ENCODE peak calls at places on chromosome 2, in seven cellular contexts. One of them, this sample, is unnamed. For H3K27me3, the result is how much of the 10 kb centered on the place peaks cover.

GRCh38 chr2:100924122-100924519 is 78.0 kb upstream of the RPL31 start:
- DNase-seq in small intestine: no peak
- DNase-seq in heart left ventricle: no peak
- DNase-seq in Panc1: no peak
- DNase-seq in ovary: no peak
- DNase-seq in colonic mucosa: no peak
- DNase-seq in GM23248: peak
- DNase-seq in this sample: no peak

GRCh38 chr2:85353876-85354285 is 447 bp downstream of the RETSAT start:
- DNase-seq in small intestine: peak
- DNase-seq in heart left ventricle: no peak
- DNase-seq in Panc1: no peak
- DNase-seq in ovary: peak
- DNase-seq in colonic mucosa: peak
- DNase-seq in GM23248: peak
- DNase-seq in this sample: peak

GRCh38 chr2:7154666-7155065 is 237.5 kb downstream of the RNF144A start:
- DNase-seq in small intestine: no peak
- DNase-seq in heart left ventricle: no peak
- DNase-seq in Panc1: no peak
- DNase-seq in ovary: no peak
- DNase-seq in colonic mucosa: no peak
- DNase-seq in GM23248: no peak
- DNase-seq in this sample: no peak

GRCh38 chr2:42849311-42849710 is 56.9 kb upstream of the HAAO start:
- DNase-seq in small intestine: no peak
- DNase-seq in heart left ventricle: no peak
- DNase-seq in Panc1: no peak
- DNase-seq in ovary: no peak
- DNase-seq in colonic mucosa: no peak
- DNase-seq in GM23248: no peak
- DNase-seq in this sample: no peak

GRCh38 chr2:205731521-205731965 is 49.2 kb downstream of the NRP2 start:
- DNase-seq in small intestine: no peak
- DNase-seq in heart left ventricle: no peak
- DNase-seq in Panc1: no peak
- DNase-seq in ovary: no peak
- DNase-seq in colonic mucosa: no peak
- DNase-seq in GM23248: peak
- DNase-seq in this sample: peak

GRCh38 chr2:41900299-41900698 is 147.5 kb upstream of the PKDCC start:
- DNase-seq in small intestine: no peak
- DNase-seq in heart left ventricle: no peak
- DNase-seq in Panc1: no peak
- DNase-seq in ovary: no peak
- DNase-seq in colonic mucosa: no peak
- DNase-seq in GM23248: peak
- DNase-seq in this sample: peak

GRCh38 chr2:55102056-55102812 is 52.0 kb upstream of the RTN4 start:
- DNase-seq in small intestine: no peak
- DNase-seq in heart left ventricle: no peak
- DNase-seq in Panc1: no peak
- DNase-seq in ovary: no peak
- DNase-seq in colonic mucosa: no peak
- DNase-seq in GM23248: peak
- DNase-seq in this sample: peak

GRCh38 chr2:33013684-33014110 is 66.9 kb downstream of the LTBP1 start:
- DNase-seq in small intestine: no peak
- DNase-seq in heart left ventricle: no peak
- DNase-seq in Panc1: no peak
- DNase-seq in ovary: no peak
- DNase-seq in colonic mucosa: no peak
- DNase-seq in GM23248: peak
- DNase-seq in this sample: peak

GRCh38 chr2:124875627-124876244 is 850.6 kb downstream of the CNTNAP5 start:
- DNase-seq in small intestine: no peak
- DNase-seq in heart left ventricle: no peak
- DNase-seq in Panc1: no peak
- DNase-seq in ovary: no peak
- DNase-seq in colonic mucosa: no peak
- DNase-seq in GM23248: no peak
- DNase-seq in this sample: no peak

GRCh38 chr2:20608666-20609348 is 42.1 kb downstream of the HS1BP3 start:
- DNase-seq in small intestine: no peak
- DNase-seq in heart left ventricle: no peak
- DNase-seq in Panc1: no peak
- DNase-seq in ovary: no peak
- DNase-seq in colonic mucosa: no peak
- DNase-seq in GM23248: no peak
- DNase-seq in this sample: no peak

GRCh38 chr2:78145997-78146722 is 624.0 kb upstream of the LRRTM4 start:
- DNase-seq in small intestine: no peak
- DNase-seq in heart left ventricle: no peak
- DNase-seq in Panc1: no peak
- DNase-seq in ovary: no peak
- DNase-seq in colonic mucosa: no peak
- DNase-seq in GM23248: no peak
- DNase-seq in this sample: no peak

GRCh38 chr2:224934542-224935188 is 107.6 kb downstream of the DOCK10 start:
- DNase-seq in small intestine: no peak
- DNase-seq in heart left ventricle: no peak
- DNase-seq in Panc1: no peak
- DNase-seq in ovary: no peak
- DNase-seq in colonic mucosa: no peak
- DNase-seq in GM23248: peak
- DNase-seq in this sample: peak

GRCh38 chr2:192298664-192299063 is 103.9 kb upstream of the TMEFF2 start:
- DNase-seq in small intestine: no peak
- DNase-seq in heart left ventricle: no peak
- DNase-seq in Panc1: no peak
- DNase-seq in ovary: no peak
- DNase-seq in colonic mucosa: no peak
- DNase-seq in GM23248: no peak
- DNase-seq in this sample: no peak

GRCh38 chr2:218849721-218850120 is 9.9 kb upstream of the WNT6 start:
- DNase-seq in small intestine: no peak
- DNase-seq in heart left ventricle: no peak
- DNase-seq in Panc1: no peak
- DNase-seq in ovary: no peak
- DNase-seq in colonic mucosa: no peak
- DNase-seq in GM23248: no peak
- DNase-seq in this sample: no peak
- H3K27me3 ChIP-seq in small intestine: under half
- H3K27me3 ChIP-seq in heart left ventricle: under half
- H3K27me3 ChIP-seq in Panc1: under half
- H3K27me3 ChIP-seq in ovary: under half
- H3K27me3 ChIP-seq in colonic mucosa: under half
- H3K27me3 ChIP-seq in GM23248: under half
- H3K27me3 ChIP-seq in this sample: under half

DNA sequence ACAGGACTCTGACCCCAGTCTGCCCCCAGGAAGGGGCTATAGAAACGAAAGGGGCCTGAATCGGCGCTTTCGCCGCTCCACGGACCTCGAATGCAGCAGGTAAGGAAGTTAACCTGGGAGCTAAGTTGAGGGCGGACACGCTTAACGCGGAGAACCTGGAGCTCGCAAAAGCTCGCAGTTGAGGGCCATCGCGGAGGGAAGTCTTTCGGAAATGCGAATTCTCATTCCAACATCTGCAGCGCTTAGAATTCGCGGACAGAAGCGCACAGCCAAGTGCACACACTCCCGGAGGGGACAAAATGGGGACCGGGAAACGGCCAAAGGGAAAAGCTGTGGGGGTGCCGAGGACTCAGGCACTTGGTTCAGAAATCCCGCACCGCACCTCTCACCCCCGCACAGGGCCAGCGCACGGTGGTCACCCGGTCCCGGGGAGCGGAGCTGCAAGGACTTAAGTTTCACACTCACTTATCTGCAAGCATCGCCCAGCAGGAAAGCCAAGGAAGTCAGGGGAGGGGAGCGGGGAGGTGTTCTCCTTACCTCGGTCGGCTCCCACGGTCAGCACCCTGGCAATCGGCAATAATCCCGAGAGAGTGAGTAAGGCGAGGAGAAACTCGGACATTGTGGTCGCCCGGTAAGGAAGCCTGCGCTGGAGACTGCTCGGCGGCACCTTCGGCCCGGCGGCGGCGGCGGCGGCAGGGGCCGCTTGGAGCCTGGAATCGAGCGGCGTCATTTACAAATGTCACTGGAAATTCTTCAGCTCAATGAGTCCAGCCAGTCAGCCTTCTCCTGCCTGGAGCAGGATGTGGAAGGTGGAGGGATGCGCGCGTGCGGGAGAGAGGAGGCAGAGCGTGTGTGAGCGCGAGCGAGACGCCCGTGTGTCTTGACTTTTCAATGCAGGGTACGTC is 453 bp downstream of the LRP1B start:
- DNase-seq in small intestine: peak
- DNase-seq in heart left ventricle: peak
- DNase-seq in Panc1: no peak
- DNase-seq in ovary: peak
- DNase-seq in colonic mucosa: peak
- DNase-seq in GM23248: peak
- DNase-seq in this sample: peak
- H3K27me3 ChIP-seq in small intestine: under half
- H3K27me3 ChIP-seq in heart left ventricle: under half
- H3K27me3 ChIP-seq in Panc1: under half
- H3K27me3 ChIP-seq in ovary: under half
- H3K27me3 ChIP-seq in colonic mucosa: under half
- H3K27me3 ChIP-seq in GM23248: under half
- H3K27me3 ChIP-seq in this sample: under half

GRCh38 chr2:229718057-229718456 is 3.7 kb upstream of the DNER start:
- DNase-seq in small intestine: no peak
- DNase-seq in heart left ventricle: no peak
- DNase-seq in Panc1: no peak
- DNase-seq in ovary: no peak
- DNase-seq in colonic mucosa: no peak
- DNase-seq in GM23248: no peak
- DNase-seq in this sample: no peak

GRCh38 chr2:229714736-229715541 is 584 bp upstream of the DNER start:
- DNase-seq in small intestine: peak
- DNase-seq in heart left ventricle: peak
- DNase-seq in Panc1: no peak
- DNase-seq in ovary: no peak
- DNase-seq in colonic mucosa: peak
- DNase-seq in GM23248: peak
- DNase-seq in this sample: peak

GRCh38 chr2:229725716-229726346 is 11.5 kb upstream of the DNER start:
- DNase-seq in small intestine: no peak
- DNase-seq in heart left ventricle: no peak
- DNase-seq in Panc1: peak
- DNase-seq in ovary: no peak
- DNase-seq in colonic mucosa: no peak
- DNase-seq in GM23248: peak
- DNase-seq in this sample: peak

GRCh38 chr2:229715895-229716507 is 1.6 kb upstream of the DNER start:
- DNase-seq in small intestine: peak
- DNase-seq in heart left ventricle: no peak
- DNase-seq in Panc1: peak
- DNase-seq in ovary: no peak
- DNase-seq in colonic mucosa: peak
- DNase-seq in GM23248: no peak
- DNase-seq in this sample: peak

GRCh38 chr2:229719926-229720652 is 5.7 kb upstream of the DNER start:
- DNase-seq in small intestine: no peak
- DNase-seq in heart left ventricle: no peak
- DNase-seq in Panc1: no peak
- DNase-seq in ovary: no peak
- DNase-seq in colonic mucosa: no peak
- DNase-seq in GM23248: no peak
- DNase-seq in this sample: no peak
- H3K27me3 ChIP-seq in small intestine: under half
- H3K27me3 ChIP-seq in heart left ventricle: under half
- H3K27me3 ChIP-seq in Panc1: under half
- H3K27me3 ChIP-seq in ovary: under half
- H3K27me3 ChIP-seq in colonic mucosa: under half
- H3K27me3 ChIP-seq in GM23248: under half
- H3K27me3 ChIP-seq in this sample: under half

DNA sequence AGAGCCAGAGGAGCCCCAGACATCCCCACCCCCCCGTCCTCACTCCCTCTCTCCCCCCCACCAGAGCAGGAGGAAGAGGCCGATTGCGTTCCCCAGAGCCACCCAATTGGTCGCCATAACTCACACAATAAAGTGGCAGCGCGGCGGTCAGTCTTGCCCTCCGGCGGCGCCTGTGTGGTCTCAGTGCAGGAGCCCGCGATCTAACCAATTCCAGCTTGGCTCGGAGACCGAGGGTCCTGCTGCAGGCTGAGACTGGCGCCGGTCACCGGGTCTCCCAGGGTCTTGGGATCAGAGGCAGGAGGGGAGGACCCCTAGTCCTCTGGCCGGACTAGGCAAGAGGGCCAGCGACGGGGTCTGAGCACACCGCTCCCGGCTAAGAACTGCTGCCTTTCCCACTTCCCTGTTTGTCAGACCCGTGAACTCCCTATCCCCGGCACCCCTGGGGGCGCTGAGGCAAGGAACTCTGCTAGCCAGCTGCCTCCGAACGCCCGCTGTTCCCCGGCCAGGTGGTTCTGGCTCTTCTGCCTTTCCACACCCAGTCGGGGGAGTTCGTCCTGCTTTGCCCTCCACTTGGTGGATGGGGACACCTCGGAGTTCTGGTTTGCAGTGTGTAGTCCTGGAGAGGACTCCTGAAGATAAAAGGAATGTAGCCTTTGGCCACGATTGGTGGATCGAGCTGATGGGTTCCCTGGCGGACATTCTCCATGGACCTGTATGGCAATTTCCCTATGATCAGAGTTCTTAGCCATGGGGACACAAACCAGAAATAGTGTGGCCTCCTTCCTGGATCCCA is 1.0 kb upstream of the HOXD12 start:
- DNase-seq in small intestine: no peak
- DNase-seq in heart left ventricle: no peak
- DNase-seq in Panc1: no peak
- DNase-seq in ovary: no peak
- DNase-seq in colonic mucosa: peak
- DNase-seq in GM23248: peak
- DNase-seq in this sample: no peak
- H3K27me3 ChIP-seq in small intestine: half or more
- H3K27me3 ChIP-seq in heart left ventricle: half or more
- H3K27me3 ChIP-seq in Panc1: under half
- H3K27me3 ChIP-seq in ovary: under half
- H3K27me3 ChIP-seq in colonic mucosa: half or more
- H3K27me3 ChIP-seq in GM23248: under half
- H3K27me3 ChIP-seq in this sample: half or more

GRCh38 chr2:144827404-144827803 is 307.5 kb upstream of the ZEB2 start:
- DNase-seq in small intestine: no peak
- DNase-seq in heart left ventricle: no peak
- DNase-seq in Panc1: no peak
- DNase-seq in ovary: no peak
- DNase-seq in colonic mucosa: no peak
- DNase-seq in GM23248: no peak
- DNase-seq in this sample: no peak
- H3K27me3 ChIP-seq in small intestine: under half
- H3K27me3 ChIP-seq in heart left ventricle: under half
- H3K27me3 ChIP-seq in Panc1: under half
- H3K27me3 ChIP-seq in ovary: under half
- H3K27me3 ChIP-seq in colonic mucosa: under half
- H3K27me3 ChIP-seq in GM23248: under half
- H3K27me3 ChIP-seq in this sample: under half